ENCODE peak calls at places on chromosome 21, in eight cellular contexts. One of them, this sample, is unnamed. For H3K27me3, the result is how much of the 10 kb centered on the place peaks cover.

GRCh38 chr21:25938673-25939395 is 204.1 kb downstream of the GABPA start:
- DNase-seq in right lobe of liver: no peak
- DNase-seq in cardiac muscle cell: peak
- DNase-seq in neural progenitor cell: no peak
- DNase-seq in tibial nerve: no peak
- DNase-seq in bronchial epithelial cell: peak
- DNase-seq in Panc1: no peak
- DNase-seq in BJ: no peak
- DNase-seq in this sample: no peak

GRCh38 chr21:29296452-29296851 is 2.3 kb upstream of the BACH1 start:
- DNase-seq in right lobe of liver: no peak
- DNase-seq in cardiac muscle cell: no peak
- DNase-seq in neural progenitor cell: no peak
- DNase-seq in tibial nerve: no peak
- DNase-seq in bronchial epithelial cell: no peak
- DNase-seq in Panc1: no peak
- DNase-seq in BJ: no peak
- DNase-seq in this sample: no peak

GRCh38 chr21:43658769-43659135 is 536 bp downstream of the HSF2BP start:
- DNase-seq in right lobe of liver: peak
- DNase-seq in cardiac muscle cell: no peak
- DNase-seq in neural progenitor cell: peak
- DNase-seq in tibial nerve: no peak
- DNase-seq in bronchial epithelial cell: no peak
- DNase-seq in Panc1: no peak
- DNase-seq in BJ: no peak
- DNase-seq in this sample: no peak

GRCh38 chr21:42413500-42413899 is 9.8 kb downstream of the UBASH3A start:
- DNase-seq in right lobe of liver: no peak
- DNase-seq in cardiac muscle cell: no peak
- DNase-seq in neural progenitor cell: no peak
- DNase-seq in tibial nerve: no peak
- DNase-seq in bronchial epithelial cell: no peak
- DNase-seq in Panc1: no peak
- DNase-seq in BJ: no peak
- DNase-seq in this sample: no peak

GRCh38 chr21:34771512-34772028 is 102.8 kb downstream of the CLIC6 start:
- DNase-seq in right lobe of liver: no peak
- DNase-seq in cardiac muscle cell: peak
- DNase-seq in neural progenitor cell: no peak
- DNase-seq in tibial nerve: no peak
- DNase-seq in bronchial epithelial cell: peak
- DNase-seq in Panc1: peak
- DNase-seq in BJ: no peak
- DNase-seq in this sample: no peak

GRCh38 chr21:28993293-28993629 is 584 bp upstream of the LTN1 start:
- DNase-seq in right lobe of liver: no peak
- DNase-seq in cardiac muscle cell: no peak
- DNase-seq in neural progenitor cell: no peak
- DNase-seq in tibial nerve: no peak
- DNase-seq in bronchial epithelial cell: no peak
- DNase-seq in Panc1: no peak
- DNase-seq in BJ: no peak
- DNase-seq in this sample: no peak

GRCh38 chr21:22120616-22121266 is 1122.5 kb downstream of the NCAM2 start:
- DNase-seq in right lobe of liver: no peak
- DNase-seq in cardiac muscle cell: peak
- DNase-seq in neural progenitor cell: peak
- DNase-seq in tibial nerve: no peak
- DNase-seq in bronchial epithelial cell: no peak
- DNase-seq in Panc1: no peak
- DNase-seq in BJ: no peak
- DNase-seq in this sample: no peak

GRCh38 chr21:43611598-43612369 is 47.5 kb downstream of the HSF2BP start:
- DNase-seq in right lobe of liver: peak
- DNase-seq in cardiac muscle cell: peak
- DNase-seq in neural progenitor cell: peak
- DNase-seq in tibial nerve: peak
- DNase-seq in bronchial epithelial cell: peak
- DNase-seq in Panc1: no peak
- DNase-seq in BJ: no peak
- DNase-seq in this sample: no peak

GRCh38 chr21:41932576-41933258 is 21.1 kb downstream of the C2CD2 start:
- DNase-seq in right lobe of liver: no peak
- DNase-seq in cardiac muscle cell: no peak
- DNase-seq in neural progenitor cell: no peak
- DNase-seq in tibial nerve: no peak
- DNase-seq in bronchial epithelial cell: peak
- DNase-seq in Panc1: no peak
- DNase-seq in BJ: no peak
- DNase-seq in this sample: no peak

GRCh38 chr21:41871302-41872030 is 7.7 kb downstream of the PRDM15 start:
- DNase-seq in right lobe of liver: no peak
- DNase-seq in cardiac muscle cell: no peak
- DNase-seq in neural progenitor cell: no peak
- DNase-seq in tibial nerve: no peak
- DNase-seq in bronchial epithelial cell: no peak
- DNase-seq in Panc1: no peak
- DNase-seq in BJ: no peak
- DNase-seq in this sample: no peak

GRCh38 chr21:25934771-25935224 is 200.0 kb downstream of the GABPA start:
- DNase-seq in right lobe of liver: peak
- DNase-seq in cardiac muscle cell: peak
- DNase-seq in neural progenitor cell: no peak
- DNase-seq in tibial nerve: peak
- DNase-seq in bronchial epithelial cell: peak
- DNase-seq in Panc1: peak
- DNase-seq in BJ: peak
- DNase-seq in this sample: peak

GRCh38 chr21:43332872-43333300 is 94.0 kb downstream of the SIK1 start:
- DNase-seq in right lobe of liver: peak
- DNase-seq in cardiac muscle cell: peak
- DNase-seq in neural progenitor cell: peak
- DNase-seq in tibial nerve: no peak
- DNase-seq in bronchial epithelial cell: no peak
- DNase-seq in Panc1: no peak
- DNase-seq in BJ: no peak
- DNase-seq in this sample: no peak

GRCh38 chr21:43721225-43721605 is 2.3 kb downstream of the PDXK start:
- DNase-seq in right lobe of liver: no peak
- DNase-seq in cardiac muscle cell: no peak
- DNase-seq in neural progenitor cell: no peak
- DNase-seq in tibial nerve: no peak
- DNase-seq in bronchial epithelial cell: no peak
- DNase-seq in Panc1: no peak
- DNase-seq in BJ: no peak
- DNase-seq in this sample: no peak

GRCh38 chr21:43359081-43359822 is 67.7 kb downstream of the SIK1 start:
- DNase-seq in right lobe of liver: no peak
- DNase-seq in cardiac muscle cell: no peak
- DNase-seq in neural progenitor cell: no peak
- DNase-seq in tibial nerve: no peak
- DNase-seq in bronchial epithelial cell: no peak
- DNase-seq in Panc1: no peak
- DNase-seq in BJ: no peak
- DNase-seq in this sample: no peak

GRCh38 chr21:14263879-14264278 is 47.9 kb downstream of the RBM11 start:
- DNase-seq in right lobe of liver: no peak
- DNase-seq in cardiac muscle cell: no peak
- DNase-seq in neural progenitor cell: no peak
- DNase-seq in tibial nerve: no peak
- DNase-seq in bronchial epithelial cell: no peak
- DNase-seq in Panc1: no peak
- DNase-seq in BJ: no peak
- DNase-seq in this sample: no peak

GRCh38 chr21:14262039-14262438 is 46.1 kb downstream of the RBM11 start:
- DNase-seq in right lobe of liver: no peak
- DNase-seq in cardiac muscle cell: no peak
- DNase-seq in neural progenitor cell: no peak
- DNase-seq in tibial nerve: no peak
- DNase-seq in bronchial epithelial cell: no peak
- DNase-seq in Panc1: no peak
- DNase-seq in BJ: no peak
- DNase-seq in this sample: no peak

GRCh38 chr21:14260459-14260764 is 44.5 kb downstream of the RBM11 start:
- DNase-seq in right lobe of liver: no peak
- DNase-seq in cardiac muscle cell: no peak
- DNase-seq in neural progenitor cell: no peak
- DNase-seq in tibial nerve: no peak
- DNase-seq in bronchial epithelial cell: no peak
- DNase-seq in Panc1: no peak
- DNase-seq in BJ: no peak
- DNase-seq in this sample: no peak

GRCh38 chr21:14259669-14260458 is 43.9 kb downstream of the RBM11 start:
- DNase-seq in right lobe of liver: no peak
- DNase-seq in cardiac muscle cell: peak
- DNase-seq in neural progenitor cell: peak
- DNase-seq in tibial nerve: no peak
- DNase-seq in bronchial epithelial cell: peak
- DNase-seq in Panc1: peak
- DNase-seq in BJ: no peak
- DNase-seq in this sample: no peak
- TF ChIP-seq CTCF in right lobe of liver: peak
- TF ChIP-seq CTCF in cardiac muscle cell: peak
- TF ChIP-seq CTCF in neural progenitor cell: peak
- TF ChIP-seq CTCF in tibial nerve: peak
- TF ChIP-seq CTCF in bronchial epithelial cell: peak
- TF ChIP-seq CTCF in Panc1: peak
- TF ChIP-seq CTCF in BJ: peak
- TF ChIP-seq CTCF in this sample: peak

DNA sequence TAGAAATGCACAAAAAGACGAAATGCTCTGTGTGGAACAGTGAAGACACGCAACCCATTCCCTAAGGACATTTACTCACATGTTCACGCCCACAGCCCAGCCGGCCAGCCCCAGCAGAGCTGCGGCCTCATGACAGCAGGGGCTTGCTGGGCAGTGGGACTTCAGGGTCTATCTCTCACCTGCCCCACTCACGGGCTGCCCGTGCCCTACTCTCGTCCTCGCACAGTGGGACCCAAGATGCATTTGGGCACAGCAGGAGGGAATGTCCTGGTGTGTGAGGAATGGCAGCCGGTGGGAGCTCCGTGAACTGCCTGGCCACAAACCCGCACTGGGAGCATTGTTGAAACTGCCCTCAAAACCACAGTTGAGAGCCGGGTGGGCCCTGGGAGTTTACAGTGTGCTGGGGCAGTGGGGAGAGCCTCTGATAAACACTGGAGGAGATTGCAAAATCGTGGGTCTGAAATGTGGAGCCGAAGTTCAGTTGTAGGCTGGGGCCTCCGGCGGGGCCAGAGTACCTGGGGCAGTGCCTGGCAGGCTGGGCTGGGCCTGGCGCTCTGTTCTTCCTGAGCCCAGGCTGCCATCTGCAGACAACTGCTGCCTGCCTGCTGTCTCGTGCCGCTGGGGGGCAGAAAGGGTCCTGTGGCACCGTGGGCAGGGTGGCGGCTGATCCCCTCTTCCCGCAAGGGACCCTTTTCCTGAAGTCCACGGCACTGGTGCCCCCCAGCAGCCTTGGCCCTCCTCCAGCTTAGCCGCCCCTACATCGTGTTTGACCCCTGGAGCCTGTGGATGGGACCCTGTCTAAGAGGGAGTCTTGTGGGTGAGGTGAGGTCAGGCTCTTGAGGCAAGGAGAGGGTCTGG is 20.7 kb upstream of the POFUT2 start:
- DNase-seq in right lobe of liver: peak
- DNase-seq in cardiac muscle cell: peak
- DNase-seq in neural progenitor cell: no peak
- DNase-seq in tibial nerve: no peak
- DNase-seq in bronchial epithelial cell: no peak
- DNase-seq in Panc1: no peak
- DNase-seq in BJ: no peak
- DNase-seq in this sample: no peak
- H3K4me3 ChIP-seq in right lobe of liver: no peak
- H3K4me3 ChIP-seq in cardiac muscle cell: no peak
- H3K4me3 ChIP-seq in neural progenitor cell: no peak
- H3K4me3 ChIP-seq in tibial nerve: no peak
- H3K4me3 ChIP-seq in bronchial epithelial cell: no peak
- H3K4me3 ChIP-seq in Panc1: no peak
- H3K4me3 ChIP-seq in BJ: no peak
- H3K4me3 ChIP-seq in this sample: no peak

GRCh38 chr21:37128069-37128468 is 55.0 kb downstream of the TTC3 start:
- DNase-seq in right lobe of liver: no peak
- DNase-seq in cardiac muscle cell: no peak
- DNase-seq in neural progenitor cell: no peak
- DNase-seq in tibial nerve: no peak
- DNase-seq in bronchial epithelial cell: peak
- DNase-seq in Panc1: no peak
- DNase-seq in BJ: no peak
- DNase-seq in this sample: no peak

GRCh38 chr21:37136261-37136660 is 63.2 kb downstream of the TTC3 start:
- DNase-seq in right lobe of liver: no peak
- DNase-seq in cardiac muscle cell: no peak
- DNase-seq in neural progenitor cell: no peak
- DNase-seq in tibial nerve: no peak
- DNase-seq in bronchial epithelial cell: no peak
- DNase-seq in Panc1: no peak
- DNase-seq in BJ: no peak
- DNase-seq in this sample: no peak

GRCh38 chr21:37130971-37131370 is 57.9 kb downstream of the TTC3 start:
- DNase-seq in right lobe of liver: no peak
- DNase-seq in cardiac muscle cell: peak
- DNase-seq in neural progenitor cell: no peak
- DNase-seq in tibial nerve: no peak
- DNase-seq in bronchial epithelial cell: peak
- DNase-seq in Panc1: no peak
- DNase-seq in BJ: no peak
- DNase-seq in this sample: no peak
- H3K27me3 ChIP-seq in right lobe of liver: under half
- H3K27me3 ChIP-seq in cardiac muscle cell: under half
- H3K27me3 ChIP-seq in neural progenitor cell: under half
- H3K27me3 ChIP-seq in tibial nerve: under half
- H3K27me3 ChIP-seq in bronchial epithelial cell: under half
- H3K27me3 ChIP-seq in Panc1: under half
- H3K27me3 ChIP-seq in BJ: under half
- H3K27me3 ChIP-seq in this sample: under half

GRCh38 chr21:37072239-37072987 is 458 bp downstream of the PIGP start:
- DNase-seq in right lobe of liver: peak
- DNase-seq in cardiac muscle cell: no peak
- DNase-seq in neural progenitor cell: peak
- DNase-seq in tibial nerve: peak
- DNase-seq in bronchial epithelial cell: peak
- DNase-seq in Panc1: no peak
- DNase-seq in BJ: peak
- DNase-seq in this sample: no peak

GRCh38 chr21:37072988-37073416 is at the start of the genes PIGP and TTC3:
- DNase-seq in right lobe of liver: peak
- DNase-seq in cardiac muscle cell: peak
- DNase-seq in neural progenitor cell: peak
- DNase-seq in tibial nerve: peak
- DNase-seq in bronchial epithelial cell: peak
- DNase-seq in Panc1: no peak
- DNase-seq in BJ: peak
- DNase-seq in this sample: peak

GRCh38 chr21:37074546-37074945 is 1.5 kb downstream of the TTC3 start:
- DNase-seq in right lobe of liver: no peak
- DNase-seq in cardiac muscle cell: no peak
- DNase-seq in neural progenitor cell: no peak
- DNase-seq in tibial nerve: no peak
- DNase-seq in bronchial epithelial cell: no peak
- DNase-seq in Panc1: no peak
- DNase-seq in BJ: no peak
- DNase-seq in this sample: no peak

GRCh38 chr21:37074195-37074510 is 1.1 kb downstream of the TTC3 start:
- DNase-seq in right lobe of liver: no peak
- DNase-seq in cardiac muscle cell: no peak
- DNase-seq in neural progenitor cell: peak
- DNase-seq in tibial nerve: no peak
- DNase-seq in bronchial epithelial cell: no peak
- DNase-seq in Panc1: no peak
- DNase-seq in BJ: no peak
- DNase-seq in this sample: no peak

GRCh38 chr21:37073417-37074194 is 552 bp downstream of the TTC3 start:
- DNase-seq in right lobe of liver: peak
- DNase-seq in cardiac muscle cell: peak
- DNase-seq in neural progenitor cell: peak
- DNase-seq in tibial nerve: peak
- DNase-seq in bronchial epithelial cell: no peak
- DNase-seq in Panc1: no peak
- DNase-seq in BJ: no peak
- DNase-seq in this sample: no peak
- TF ChIP-seq CTCF in right lobe of liver: peak
- TF ChIP-seq CTCF in cardiac muscle cell: peak
- TF ChIP-seq CTCF in neural progenitor cell: no peak
- TF ChIP-seq CTCF in tibial nerve: no peak
- TF ChIP-seq CTCF in bronchial epithelial cell: peak
- TF ChIP-seq CTCF in Panc1: no peak
- TF ChIP-seq CTCF in BJ: peak
- TF ChIP-seq CTCF in this sample: no peak

This sample was measured in kidney epithelial cell.